ENCODE peak calls at places on chromosomes 16 and 17, in five cellular contexts. L is NCI-H2227 treated with DMSO at 0.1 percent for 48 hours, D is astrocyte of the hippocampus, K is IMR-90, P is uterus. W is an unnamed sample.

GRCh38 chr17:1796800-1797199 is 32.9 kb downstream of the SMYD4 start:
- DNase-seq in L (no peak), D (no peak), K (no peak), P (no peak), W (no peak)

GRCh38 chr17:35476283-35476820 is 27.8 kb upstream of the SLFN13 start:
- DNase-seq in L (no peak), D (no peak), K (no peak), P (no peak), W (no peak)

GRCh38 chr17:142876-143784 is 5.8 kb downstream of the SCGB1C2 start:
- DNase-seq in L (no peak), D (no peak), K (no peak), P (no peak), W (no peak)

GRCh38 chr16:11896776-11897175 is 19.0 kb downstream of the GSPT1 start:
- DNase-seq in L (no peak), D (peak; percentile 76), K (peak; percentile 92), P (no peak), W (peak; percentile 33)

GRCh38 chr16:78770353-78771091 is 671.1 kb downstream of the WWOX start:
- DNase-seq in L (no peak), D (peak; percentile 52), K (no peak), P (peak; percentile 51), W (peak; percentile 75)

GRCh38 chr16:86357303-86357702 is 153.0 kb upstream of the FOXF1 start:
- DNase-seq in L (no peak), D (no peak), K (no peak), P (no peak), W (no peak)

GRCh38 chr16:85746431-85747227 is 4.3 kb downstream of the C16orf74 start:
- DNase-seq in L (no peak), D (peak; percentile 67), K (peak; percentile 44), P (no peak), W (peak; percentile 85)

GRCh38 chr16:17780181-17780580 is 309.4 kb upstream of the XYLT1 start:
- DNase-seq in L (peak; percentile 8), D (no peak), K (peak; percentile 23), P (no peak), W (no peak)

GRCh38 chr17:81138083-81138482 is 27.2 kb upstream of the PVALEF start:
- DNase-seq in L (no peak), D (no peak), K (no peak), P (no peak), W (no peak)

GRCh38 chr17:78416791-78417530 is 38.5 kb downstream of the PGS1 start:
- DNase-seq in L (no peak), D (peak; percentile 40), K (no peak), P (peak; percentile 38), W (no peak)

W was measured in Daoy.